ENCODE peak calls at places on chromosomes 5 and 9, in nine cellular contexts. One of them, this sample, is unnamed.

GRCh38 chr9:134434896-134435506 is 108.7 kb downstream of the RXRA start:
- DNase-seq in AG10803: peak
- DNase-seq in stimulated activated CD8-positive, alpha-beta memory T cell treated with anti-CD3 and anti-CD28 coated beads, Interleukin-4, amount 100 ng/mL, for 24 hours: no peak
- DNase-seq in GM10248: no peak
- DNase-seq in activated T-helper 1 cell treated with anti-CD3 and anti-CD28 coated beads, Interleukin-12 subunit alpha, Interleukin-12 subunit beta, Interleukin-2, Interleukin-4 antibody, amounts not matched to agents 30 ng/mL and 10 ng/mL and 1 ng/mL, durations not matched to agents 14 hours and 24 hours and 36 hours: no peak
- DNase-seq in WTC11: no peak
- DNase-seq in adipocyte: peak
- DNase-seq in globus pallidus: peak
- DNase-seq in AML-193: no peak
- DNase-seq in this sample: peak

GRCh38 chr5:113213551-113213971 is 221.2 kb downstream of the TSSK1B start:
- DNase-seq in AG10803: no peak
- DNase-seq in GM10248: no peak
- DNase-seq in activated T-helper 1 cell treated with anti-CD3 and anti-CD28 coated beads, Interleukin-12 subunit alpha, Interleukin-12 subunit beta, Interleukin-2, Interleukin-4 antibody, amounts not matched to agents 30 ng/mL and 10 ng/mL and 1 ng/mL, durations not matched to agents 14 hours and 24 hours and 36 hours: no peak
- DNase-seq in globus pallidus: peak
- DNase-seq in adipocyte: no peak
- DNase-seq in AML-193: no peak
- DNase-seq in stimulated activated CD8-positive, alpha-beta memory T cell treated with anti-CD3 and anti-CD28 coated beads, Interleukin-4, amount 100 ng/mL, for 24 hours: no peak
- DNase-seq in WTC11: no peak
- DNase-seq in this sample: no peak

GRCh38 chr5:131530706-131531331 is 104.2 kb downstream of the RAPGEF6 start:
- DNase-seq in adipocyte: no peak
- DNase-seq in stimulated activated CD8-positive, alpha-beta memory T cell treated with anti-CD3 and anti-CD28 coated beads, Interleukin-4, amount 100 ng/mL, for 24 hours: no peak
- DNase-seq in WTC11: no peak
- DNase-seq in globus pallidus: no peak
- DNase-seq in AML-193: no peak
- DNase-seq in activated T-helper 1 cell treated with anti-CD3 and anti-CD28 coated beads, Interleukin-12 subunit alpha, Interleukin-12 subunit beta, Interleukin-2, Interleukin-4 antibody, amounts not matched to agents 30 ng/mL and 10 ng/mL and 1 ng/mL, durations not matched to agents 14 hours and 24 hours and 36 hours: no peak
- DNase-seq in GM10248: no peak
- DNase-seq in AG10803: no peak
- DNase-seq in this sample: no peak

GRCh38 chr9:119951090-119951489 is 581.9 kb upstream of the BRINP1 start:
- DNase-seq in WTC11: no peak
- DNase-seq in GM10248: no peak
- DNase-seq in AML-193: no peak
- DNase-seq in globus pallidus: no peak
- DNase-seq in adipocyte: peak
- DNase-seq in AG10803: peak
- DNase-seq in stimulated activated CD8-positive, alpha-beta memory T cell treated with anti-CD3 and anti-CD28 coated beads, Interleukin-4, amount 100 ng/mL, for 24 hours: no peak
- DNase-seq in activated T-helper 1 cell treated with anti-CD3 and anti-CD28 coated beads, Interleukin-12 subunit alpha, Interleukin-12 subunit beta, Interleukin-2, Interleukin-4 antibody, amounts not matched to agents 30 ng/mL and 10 ng/mL and 1 ng/mL, durations not matched to agents 14 hours and 24 hours and 36 hours: no peak
- DNase-seq in this sample: no peak

GRCh38 chr5:108801776-108802175 is 54.1 kb downstream of the FER start:
- DNase-seq in GM10248: no peak
- DNase-seq in AML-193: peak
- DNase-seq in stimulated activated CD8-positive, alpha-beta memory T cell treated with anti-CD3 and anti-CD28 coated beads, Interleukin-4, amount 100 ng/mL, for 24 hours: no peak
- DNase-seq in activated T-helper 1 cell treated with anti-CD3 and anti-CD28 coated beads, Interleukin-12 subunit alpha, Interleukin-12 subunit beta, Interleukin-2, Interleukin-4 antibody, amounts not matched to agents 30 ng/mL and 10 ng/mL and 1 ng/mL, durations not matched to agents 14 hours and 24 hours and 36 hours: no peak
- DNase-seq in globus pallidus: no peak
- DNase-seq in AG10803: peak
- DNase-seq in adipocyte: peak
- DNase-seq in WTC11: no peak
- DNase-seq in this sample: no peak

GRCh38 chr5:142748568-142749249 is 21.5 kb upstream of the ARHGAP26 start:
- DNase-seq in stimulated activated CD8-positive, alpha-beta memory T cell treated with anti-CD3 and anti-CD28 coated beads, Interleukin-4, amount 100 ng/mL, for 24 hours: peak
- DNase-seq in activated T-helper 1 cell treated with anti-CD3 and anti-CD28 coated beads, Interleukin-12 subunit alpha, Interleukin-12 subunit beta, Interleukin-2, Interleukin-4 antibody, amounts not matched to agents 30 ng/mL and 10 ng/mL and 1 ng/mL, durations not matched to agents 14 hours and 24 hours and 36 hours: no peak
- DNase-seq in AG10803: no peak
- DNase-seq in adipocyte: no peak
- DNase-seq in GM10248: peak
- DNase-seq in WTC11: peak
- DNase-seq in AML-193: peak
- DNase-seq in globus pallidus: no peak
- DNase-seq in this sample: peak

GRCh38 chr5:57482671-57483106 is at the start of gene ACTBL2:
- DNase-seq in activated T-helper 1 cell treated with anti-CD3 and anti-CD28 coated beads, Interleukin-12 subunit alpha, Interleukin-12 subunit beta, Interleukin-2, Interleukin-4 antibody, amounts not matched to agents 30 ng/mL and 10 ng/mL and 1 ng/mL, durations not matched to agents 14 hours and 24 hours and 36 hours: no peak
- DNase-seq in WTC11: no peak
- DNase-seq in GM10248: no peak
- DNase-seq in globus pallidus: no peak
- DNase-seq in adipocyte: no peak
- DNase-seq in AG10803: peak
- DNase-seq in stimulated activated CD8-positive, alpha-beta memory T cell treated with anti-CD3 and anti-CD28 coated beads, Interleukin-4, amount 100 ng/mL, for 24 hours: no peak
- DNase-seq in AML-193: no peak
- DNase-seq in this sample: no peak

GRCh38 chr5:111280282-111280901 is 56.2 kb downstream of the CAMK4 start:
- DNase-seq in globus pallidus: peak
- DNase-seq in WTC11: no peak
- DNase-seq in adipocyte: no peak
- DNase-seq in AG10803: no peak
- DNase-seq in AML-193: no peak
- DNase-seq in activated T-helper 1 cell treated with anti-CD3 and anti-CD28 coated beads, Interleukin-12 subunit alpha, Interleukin-12 subunit beta, Interleukin-2, Interleukin-4 antibody, amounts not matched to agents 30 ng/mL and 10 ng/mL and 1 ng/mL, durations not matched to agents 14 hours and 24 hours and 36 hours: no peak
- DNase-seq in GM10248: no peak
- DNase-seq in stimulated activated CD8-positive, alpha-beta memory T cell treated with anti-CD3 and anti-CD28 coated beads, Interleukin-4, amount 100 ng/mL, for 24 hours: no peak
- DNase-seq in this sample: no peak